ENCODE peak calls at places on chromosomes 1 and 21, in ten cellular contexts. One of them, this sample, is unnamed.

GRCh38 chr1:156748670-156749428 is 2.6 kb downstream of the HDGF start:
- DNase-seq in psoas muscle: peak; percentile 84
- DNase-seq in upper lobe of right lung: peak; percentile 78
- DNase-seq in keratinocyte: no peak
- DNase-seq in fibroblast of pulmonary artery: peak; percentile 68
- DNase-seq in D721Med: peak; percentile 16
- DNase-seq in B cell: no peak
- DNase-seq in MCF 10A: peak; percentile 95
- DNase-seq in HCT116: no peak
- DNase-seq in esophagus squamous epithelium: no peak
- DNase-seq in this sample: no peak

GRCh38 chr1:183417691-183418491 is at the start of gene NMNAT2:
- DNase-seq in MCF 10A: peak; percentile 44
- DNase-seq in psoas muscle: peak; percentile 50
- DNase-seq in esophagus squamous epithelium: no peak
- DNase-seq in keratinocyte: no peak
- DNase-seq in fibroblast of pulmonary artery: peak; percentile 29
- DNase-seq in HCT116: no peak
- DNase-seq in upper lobe of right lung: peak; percentile 63
- DNase-seq in D721Med: peak; percentile 48
- DNase-seq in B cell: no peak
- DNase-seq in this sample: no peak

GRCh38 chr1:10204003-10204642 is 6.2 kb upstream of the KIF1B start:
- DNase-seq in MCF 10A: no peak
- DNase-seq in psoas muscle: no peak
- DNase-seq in fibroblast of pulmonary artery: no peak
- DNase-seq in B cell: no peak
- DNase-seq in HCT116: no peak
- DNase-seq in keratinocyte: no peak
- DNase-seq in D721Med: no peak
- DNase-seq in upper lobe of right lung: no peak
- DNase-seq in esophagus squamous epithelium: no peak
- DNase-seq in this sample: no peak

GRCh38 chr1:24764439-24764838 is 19.2 kb downstream of the CLIC4 start:
- DNase-seq in fibroblast of pulmonary artery: no peak
- DNase-seq in psoas muscle: no peak
- DNase-seq in keratinocyte: no peak
- DNase-seq in esophagus squamous epithelium: no peak
- DNase-seq in B cell: no peak
- DNase-seq in MCF 10A: no peak
- DNase-seq in upper lobe of right lung: no peak
- DNase-seq in D721Med: no peak
- DNase-seq in HCT116: no peak
- DNase-seq in this sample: no peak

GRCh38 chr1:197683895-197684553 is 91.3 kb downstream of the DENND1B start:
- DNase-seq in B cell: no peak
- DNase-seq in keratinocyte: no peak
- DNase-seq in D721Med: no peak
- DNase-seq in MCF 10A: peak; percentile 70
- DNase-seq in esophagus squamous epithelium: no peak
- DNase-seq in upper lobe of right lung: no peak
- DNase-seq in psoas muscle: no peak
- DNase-seq in HCT116: no peak
- DNase-seq in fibroblast of pulmonary artery: no peak
- DNase-seq in this sample: no peak

GRCh38 chr21:43187715-43188114 is 18.9 kb downstream of the CRYAA start:
- DNase-seq in esophagus squamous epithelium: no peak
- DNase-seq in fibroblast of pulmonary artery: no peak
- DNase-seq in B cell: peak; percentile 28
- DNase-seq in psoas muscle: peak; percentile 14
- DNase-seq in MCF 10A: no peak
- DNase-seq in D721Med: no peak
- DNase-seq in HCT116: no peak
- DNase-seq in upper lobe of right lung: no peak
- DNase-seq in keratinocyte: no peak
- DNase-seq in this sample: no peak

GRCh38 chr1:154747841-154748766 is 122.0 kb downstream of the KCNN3 start:
- DNase-seq in B cell: no peak
- DNase-seq in D721Med: peak; percentile 67
- DNase-seq in keratinocyte: no peak
- DNase-seq in psoas muscle: no peak
- DNase-seq in esophagus squamous epithelium: no peak
- DNase-seq in upper lobe of right lung: no peak
- DNase-seq in MCF 10A: no peak
- DNase-seq in HCT116: no peak
- DNase-seq in fibroblast of pulmonary artery: peak; percentile 14
- DNase-seq in this sample: peak; percentile 82

GRCh38 chr1:168287237-168287664 is 6.6 kb downstream of the TBX19 start:
- DNase-seq in upper lobe of right lung: no peak
- DNase-seq in MCF 10A: peak; percentile 58
- DNase-seq in psoas muscle: no peak
- DNase-seq in B cell: no peak
- DNase-seq in keratinocyte: no peak
- DNase-seq in D721Med: no peak
- DNase-seq in fibroblast of pulmonary artery: peak; percentile 80
- DNase-seq in HCT116: no peak
- DNase-seq in esophagus squamous epithelium: no peak
- DNase-seq in this sample: no peak

GRCh38 chr1:218345673-218346390 is 696 bp downstream of the TGFB2 start:
- DNase-seq in HCT116: no peak
- DNase-seq in D721Med: no peak
- DNase-seq in B cell: peak; percentile 54
- DNase-seq in MCF 10A: peak; percentile 81
- DNase-seq in esophagus squamous epithelium: no peak
- DNase-seq in keratinocyte: no peak
- DNase-seq in psoas muscle: peak; percentile 87
- DNase-seq in fibroblast of pulmonary artery: peak; percentile 84
- DNase-seq in upper lobe of right lung: peak; percentile 82
- DNase-seq in this sample: peak; percentile 59

GRCh38 chr21:32356874-32357395 is 35.9 kb downstream of the URB1 start:
- DNase-seq in keratinocyte: no peak
- DNase-seq in esophagus squamous epithelium: no peak
- DNase-seq in psoas muscle: no peak
- DNase-seq in MCF 10A: no peak
- DNase-seq in B cell: no peak
- DNase-seq in fibroblast of pulmonary artery: no peak
- DNase-seq in upper lobe of right lung: no peak
- DNase-seq in HCT116: no peak
- DNase-seq in D721Med: no peak
- DNase-seq in this sample: no peak

GRCh38 chr1:56137829-56138505 is 441.4 kb downstream of the PLPP3 start:
- DNase-seq in keratinocyte: no peak
- DNase-seq in D721Med: no peak
- DNase-seq in HCT116: no peak
- DNase-seq in MCF 10A: peak; percentile 18
- DNase-seq in psoas muscle: no peak
- DNase-seq in fibroblast of pulmonary artery: peak; percentile 53
- DNase-seq in esophagus squamous epithelium: no peak
- DNase-seq in B cell: no peak
- DNase-seq in upper lobe of right lung: no peak
- DNase-seq in this sample: no peak

GRCh38 chr21:45992311-45993209 is 11.0 kb downstream of the COL6A1 start:
- DNase-seq in keratinocyte: no peak
- DNase-seq in upper lobe of right lung: peak; percentile 65
- DNase-seq in D721Med: peak; percentile 17
- DNase-seq in MCF 10A: no peak
- DNase-seq in B cell: no peak
- DNase-seq in fibroblast of pulmonary artery: no peak
- DNase-seq in psoas muscle: peak; percentile 63
- DNase-seq in esophagus squamous epithelium: no peak
- DNase-seq in HCT116: no peak
- DNase-seq in this sample: no peak

GRCh38 chr21:38077504-38077903 is 161.2 kb upstream of the KCNJ6 start:
- DNase-seq in fibroblast of pulmonary artery: no peak
- DNase-seq in MCF 10A: no peak
- DNase-seq in psoas muscle: no peak
- DNase-seq in HCT116: no peak
- DNase-seq in B cell: no peak
- DNase-seq in esophagus squamous epithelium: no peak
- DNase-seq in D721Med: no peak
- DNase-seq in keratinocyte: no peak
- DNase-seq in upper lobe of right lung: no peak
- DNase-seq in this sample: no peak

GRCh38 chr1:62508187-62508758 is 71.4 kb downstream of the USP1 start:
- DNase-seq in keratinocyte: no peak
- DNase-seq in HCT116: peak; percentile 33
- DNase-seq in MCF 10A: peak; percentile 58
- DNase-seq in esophagus squamous epithelium: no peak
- DNase-seq in B cell: no peak
- DNase-seq in fibroblast of pulmonary artery: peak; percentile 78
- DNase-seq in D721Med: no peak
- DNase-seq in upper lobe of right lung: no peak
- DNase-seq in psoas muscle: no peak
- DNase-seq in this sample: peak; percentile 28

GRCh38 chr1:226950875-226951274 is 10.8 kb downstream of the COQ8A start:
- DNase-seq in upper lobe of right lung: no peak
- DNase-seq in fibroblast of pulmonary artery: no peak
- DNase-seq in keratinocyte: no peak
- DNase-seq in esophagus squamous epithelium: no peak
- DNase-seq in MCF 10A: no peak
- DNase-seq in D721Med: no peak
- DNase-seq in HCT116: no peak
- DNase-seq in psoas muscle: no peak
- DNase-seq in B cell: no peak
- DNase-seq in this sample: no peak

GRCh38 chr1:66353207-66353606 is 180.7 kb upstream of the SGIP1 start:
- DNase-seq in MCF 10A: no peak
- DNase-seq in D721Med: no peak
- DNase-seq in fibroblast of pulmonary artery: no peak
- DNase-seq in keratinocyte: no peak
- DNase-seq in upper lobe of right lung: no peak
- DNase-seq in esophagus squamous epithelium: no peak
- DNase-seq in psoas muscle: no peak
- DNase-seq in B cell: no peak
- DNase-seq in HCT116: no peak
- DNase-seq in this sample: no peak

GRCh38 chr1:28577052-28577678 is 14.9 kb upstream of the RAB42 start:
- DNase-seq in keratinocyte: peak; percentile 38
- DNase-seq in upper lobe of right lung: no peak
- DNase-seq in fibroblast of pulmonary artery: no peak
- DNase-seq in HCT116: no peak
- DNase-seq in B cell: no peak
- DNase-seq in psoas muscle: no peak
- DNase-seq in esophagus squamous epithelium: no peak
- DNase-seq in MCF 10A: peak; percentile 29
- DNase-seq in D721Med: no peak
- DNase-seq in this sample: no peak

GRCh38 chr1:55938861-55939260 is 640.5 kb downstream of the PLPP3 start:
- DNase-seq in esophagus squamous epithelium: no peak
- DNase-seq in B cell: no peak
- DNase-seq in HCT116: no peak
- DNase-seq in keratinocyte: no peak
- DNase-seq in psoas muscle: no peak
- DNase-seq in D721Med: no peak
- DNase-seq in MCF 10A: no peak
- DNase-seq in upper lobe of right lung: no peak
- DNase-seq in fibroblast of pulmonary artery: no peak
- DNase-seq in this sample: no peak

GRCh38 chr1:2582401-2582800 is 4.2 kb upstream of the PRXL2B start:
- DNase-seq in HCT116: no peak
- DNase-seq in psoas muscle: no peak
- DNase-seq in upper lobe of right lung: no peak
- DNase-seq in B cell: no peak
- DNase-seq in keratinocyte: no peak
- DNase-seq in D721Med: no peak
- DNase-seq in fibroblast of pulmonary artery: peak; percentile 28
- DNase-seq in esophagus squamous epithelium: no peak
- DNase-seq in MCF 10A: no peak
- DNase-seq in this sample: no peak

GRCh38 chr1:169049258-169049936 is 57.1 kb upstream of the ATP1B1 start:
- DNase-seq in esophagus squamous epithelium: no peak
- DNase-seq in keratinocyte: no peak
- DNase-seq in MCF 10A: no peak
- DNase-seq in HCT116: no peak
- DNase-seq in D721Med: no peak
- DNase-seq in psoas muscle: no peak
- DNase-seq in fibroblast of pulmonary artery: no peak
- DNase-seq in B cell: no peak
- DNase-seq in upper lobe of right lung: no peak
- DNase-seq in this sample: no peak

GRCh38 chr21:15848632-15849031 is 118.8 kb downstream of the USP25 start:
- DNase-seq in upper lobe of right lung: no peak
- DNase-seq in D721Med: no peak
- DNase-seq in HCT116: no peak
- DNase-seq in MCF 10A: peak; percentile 79
- DNase-seq in esophagus squamous epithelium: no peak
- DNase-seq in psoas muscle: no peak
- DNase-seq in B cell: no peak
- DNase-seq in keratinocyte: no peak
- DNase-seq in fibroblast of pulmonary artery: peak; percentile 22
- DNase-seq in this sample: no peak

GRCh38 chr1:3943806-3944620 is 43.9 kb upstream of the C1orf174 start:
- DNase-seq in keratinocyte: no peak
- DNase-seq in esophagus squamous epithelium: no peak
- DNase-seq in D721Med: no peak
- DNase-seq in upper lobe of right lung: no peak
- DNase-seq in B cell: no peak
- DNase-seq in HCT116: no peak
- DNase-seq in MCF 10A: no peak
- DNase-seq in psoas muscle: no peak
- DNase-seq in fibroblast of pulmonary artery: no peak
- DNase-seq in this sample: no peak
- TF ChIP-seq CTCF in keratinocyte: no peak
- TF ChIP-seq CTCF in esophagus squamous epithelium: no peak
- TF ChIP-seq CTCF in D721Med: no peak
- TF ChIP-seq CTCF in upper lobe of right lung: no peak
- TF ChIP-seq CTCF in B cell: no peak
- TF ChIP-seq CTCF in HCT116: no peak
- TF ChIP-seq CTCF in MCF 10A: no peak
- TF ChIP-seq CTCF in psoas muscle: no peak
- TF ChIP-seq CTCF in fibroblast of pulmonary artery: no peak
- TF ChIP-seq CTCF in this sample: no peak

GRCh38 chr1:211944733-211945500 is 90.4 kb downstream of the INTS7 start:
- DNase-seq in B cell: no peak
- DNase-seq in esophagus squamous epithelium: no peak
- DNase-seq in HCT116: no peak
- DNase-seq in psoas muscle: no peak
- DNase-seq in upper lobe of right lung: no peak
- DNase-seq in MCF 10A: peak; percentile 96
- DNase-seq in D721Med: no peak
- DNase-seq in fibroblast of pulmonary artery: peak; percentile 41
- DNase-seq in keratinocyte: peak; percentile 71
- DNase-seq in this sample: no peak
- TF ChIP-seq CTCF in B cell: no peak
- TF ChIP-seq CTCF in esophagus squamous epithelium: peak; percentile 44
- TF ChIP-seq CTCF in HCT116: peak; percentile 28
- TF ChIP-seq CTCF in psoas muscle: peak; percentile 18
- TF ChIP-seq CTCF in upper lobe of right lung: peak; percentile 32
- TF ChIP-seq CTCF in MCF 10A: peak; percentile 96
- TF ChIP-seq CTCF in D721Med: peak; percentile 26
- TF ChIP-seq CTCF in fibroblast of pulmonary artery: peak; percentile 44
- TF ChIP-seq CTCF in keratinocyte: peak; percentile 95
- TF ChIP-seq CTCF in this sample: no peak

GRCh38 chr1:6080469-6080868 is 34.8 kb downstream of the KCNAB2 start:
- DNase-seq in esophagus squamous epithelium: no peak
- DNase-seq in psoas muscle: no peak
- DNase-seq in HCT116: no peak
- DNase-seq in keratinocyte: no peak
- DNase-seq in D721Med: no peak
- DNase-seq in B cell: no peak
- DNase-seq in upper lobe of right lung: no peak
- DNase-seq in fibroblast of pulmonary artery: no peak
- DNase-seq in MCF 10A: no peak
- DNase-seq in this sample: no peak
- TF ChIP-seq CTCF in esophagus squamous epithelium: no peak
- TF ChIP-seq CTCF in psoas muscle: no peak
- TF ChIP-seq CTCF in HCT116: peak; percentile 14
- TF ChIP-seq CTCF in keratinocyte: no peak
- TF ChIP-seq CTCF in D721Med: peak; percentile 13
- TF ChIP-seq CTCF in B cell: no peak
- TF ChIP-seq CTCF in upper lobe of right lung: no peak
- TF ChIP-seq CTCF in fibroblast of pulmonary artery: peak; percentile 10
- TF ChIP-seq CTCF in MCF 10A: no peak
- TF ChIP-seq CTCF in this sample: no peak

GRCh38 chr1:200510228-200510623 is 100.4 kb upstream of the ZNF281 start:
- DNase-seq in B cell: peak; percentile 77
- DNase-seq in keratinocyte: peak; percentile 52
- DNase-seq in HCT116: peak; percentile 72
- DNase-seq in fibroblast of pulmonary artery: peak; percentile 92
- DNase-seq in esophagus squamous epithelium: no peak
- DNase-seq in MCF 10A: peak; percentile 98
- DNase-seq in psoas muscle: no peak
- DNase-seq in D721Med: peak; percentile 76
- DNase-seq in upper lobe of right lung: no peak
- DNase-seq in this sample: peak; percentile 76
- TF ChIP-seq CTCF in B cell: peak; percentile 97
- TF ChIP-seq CTCF in keratinocyte: peak; percentile 92
- TF ChIP-seq CTCF in HCT116: peak; percentile 77
- TF ChIP-seq CTCF in fibroblast of pulmonary artery: peak; percentile 93
- TF ChIP-seq CTCF in esophagus squamous epithelium: peak; percentile 90
- TF ChIP-seq CTCF in MCF 10A: peak; percentile 99
- TF ChIP-seq CTCF in psoas muscle: peak; percentile 95
- TF ChIP-seq CTCF in D721Med: peak; percentile 99
- TF ChIP-seq CTCF in upper lobe of right lung: peak; percentile 97
- TF ChIP-seq CTCF in this sample: peak; percentile 72

This sample was measured in GM20000.